ENCODE peak calls at places on chromosomes 13 and 19, in nine cellular contexts. J is body of pancreas, R is ovary, U is tibial nerve, Z is heart left ventricle, G is lower leg skin, N is IMR-90, B is sigmoid colon, M is breast epithelium. P is an unnamed sample.

GRCh38 chr19:8302734-8303133 is 5.4 kb downstream of the CD320 start:
- DNase-seq in Z (no peak), R (no peak), J (peak; percentile 0), M (no peak), N (no peak), U (peak; percentile 9), G (peak; percentile 10), B (no peak), P (no peak)

GRCh38 chr13:20182231-20182846 is 10.4 kb downstream of the GJB2 start:
- DNase-seq in U (no peak), B (no peak), R (no peak), N (peak; percentile 80), J (peak; percentile 63), Z (no peak), M (no peak), G (no peak), P (no peak)

GRCh38 chr13:73369095-73369494 is 310.3 kb downstream of the KLF5 start:
- DNase-seq in B (no peak), U (no peak), N (no peak), Z (no peak), R (no peak), J (no peak), G (no peak), M (no peak), P (no peak)

GRCh38 chr13:95226932-95227718 is 74.1 kb downstream of the ABCC4 start:
- DNase-seq in J (no peak), Z (no peak), M (no peak), U (no peak), G (no peak), N (no peak), B (no peak), R (no peak), P (no peak)

GRCh38 chr19:53813996-53814395 is 10.1 kb downstream of the NLRP12 start:
- DNase-seq in J (no peak), B (no peak), M (no peak), Z (no peak), U (no peak), G (no peak), N (peak; percentile 42), R (no peak), P (no peak)

GRCh38 chr13:48594080-48594815 is 59.5 kb upstream of the CYSLTR2 start:
- DNase-seq in M (no peak), N (no peak), Z (no peak), G (no peak), U (no peak), B (no peak), J (no peak), R (no peak), P (no peak)

GRCh38 chr19:7655581-7655980 is 13.3 kb upstream of the RETN start:
- DNase-seq in N (no peak), B (no peak), G (no peak), J (peak; percentile 35), M (no peak), U (no peak), R (no peak), Z (no peak), P (no peak)

GRCh38 chr19:45423589-45424190 is at the start of gene ERCC1:
- DNase-seq in B (peak; percentile 98), R (peak; percentile 96), M (peak; percentile 93), J (peak; percentile 99), N (peak; percentile 94), Z (peak; percentile 95), G (peak; percentile 72), U (peak; percentile 92), P (peak; percentile 93)

GRCh38 chr19:28456708-28457320 is 756.1 kb downstream of the UQCRFS1 start:
- DNase-seq in M (no peak), J (no peak), G (no peak), U (no peak), N (no peak), Z (no peak), B (no peak), R (no peak), P (no peak)

GRCh38 chr19:4343845-4344713 is 717 bp downstream of the MPND start:
- DNase-seq in R (peak; percentile 60), U (no peak), G (no peak), J (peak; percentile 37), B (peak; percentile 74), N (no peak), M (no peak), Z (no peak), P (no peak)

GRCh38 chr19:58474997-58475713 is 997 bp upstream of the ZNF446 start:
- DNase-seq in Z (no peak), N (no peak), J (no peak), B (no peak), U (no peak), M (no peak), R (no peak), G (no peak), P (no peak)

GRCh38 chr19:41705393-41706174 is 2.8 kb upstream of the CEACAM5 start:
- DNase-seq in R (no peak), N (no peak), U (no peak), J (peak; percentile 17), G (no peak), Z (peak; percentile 56), B (no peak), M (no peak), P (no peak)

GRCh38 chr19:2477141-2477710 is 1.3 kb downstream of the GADD45B start:
- DNase-seq in B (no peak), U (no peak), M (no peak), Z (peak; percentile 78), J (peak; percentile 48), N (peak; percentile 34), R (no peak), G (no peak), P (peak; percentile 39)

GRCh38 chr19:38374332-38375097 is at the start of gene PSMD8:
- DNase-seq in N (peak; percentile 97), Z (peak; percentile 99), M (peak; percentile 99), B (peak; percentile 100), G (peak; percentile 100), U (peak; percentile 98), J (peak; percentile 100), R (peak; percentile 97), P (peak; percentile 98)

GRCh38 chr19:38375748-38376147 is 1.4 kb downstream of the PSMD8 start:
- DNase-seq in N (peak; percentile 20), G (no peak), B (no peak), M (no peak), J (no peak), Z (no peak), R (no peak), U (no peak), P (no peak)

GRCh38 chr19:38375098-38375493 is 725 bp downstream of the PSMD8 start:
- DNase-seq in J (no peak), R (no peak), N (peak; percentile 11), U (no peak), M (no peak), Z (no peak), G (no peak), B (no peak), P (no peak)

GRCh38 chr19:38377052-38377451 is 2.7 kb downstream of the PSMD8 start:
- DNase-seq in U (no peak), Z (no peak), R (no peak), J (no peak), M (no peak), G (no peak), N (no peak), B (no peak), P (no peak)

GRCh38 chr19:38376576-38376975 is 2.2 kb downstream of the PSMD8 start:
- DNase-seq in U (no peak), B (no peak), J (no peak), N (no peak), M (no peak), G (no peak), R (no peak), Z (no peak), P (no peak)
- H3K4me3 ChIP-seq in U (no peak overlapping the region), B (no peak overlapping the region), J (no peak overlapping the region), N (no peak overlapping the region), M (no peak overlapping the region), G (no peak overlapping the region), R (no peak overlapping the region), Z (peak overlapping the region; percentile 70), P (no peak overlapping the region)

GRCh38 chr19:19493841-19494546 is 21.4 kb downstream of the TSSK6 start:
- DNase-seq in B (no peak), N (no peak), M (no peak), R (no peak), U (no peak), Z (no peak), G (no peak), J (no peak), P (no peak)
- TF ChIP-seq CTCF in B (no peak), N (no peak), M (no peak), R (no peak), U (peak; percentile 23), Z (no peak), G (no peak), J (no peak), P (no peak)

DNA sequence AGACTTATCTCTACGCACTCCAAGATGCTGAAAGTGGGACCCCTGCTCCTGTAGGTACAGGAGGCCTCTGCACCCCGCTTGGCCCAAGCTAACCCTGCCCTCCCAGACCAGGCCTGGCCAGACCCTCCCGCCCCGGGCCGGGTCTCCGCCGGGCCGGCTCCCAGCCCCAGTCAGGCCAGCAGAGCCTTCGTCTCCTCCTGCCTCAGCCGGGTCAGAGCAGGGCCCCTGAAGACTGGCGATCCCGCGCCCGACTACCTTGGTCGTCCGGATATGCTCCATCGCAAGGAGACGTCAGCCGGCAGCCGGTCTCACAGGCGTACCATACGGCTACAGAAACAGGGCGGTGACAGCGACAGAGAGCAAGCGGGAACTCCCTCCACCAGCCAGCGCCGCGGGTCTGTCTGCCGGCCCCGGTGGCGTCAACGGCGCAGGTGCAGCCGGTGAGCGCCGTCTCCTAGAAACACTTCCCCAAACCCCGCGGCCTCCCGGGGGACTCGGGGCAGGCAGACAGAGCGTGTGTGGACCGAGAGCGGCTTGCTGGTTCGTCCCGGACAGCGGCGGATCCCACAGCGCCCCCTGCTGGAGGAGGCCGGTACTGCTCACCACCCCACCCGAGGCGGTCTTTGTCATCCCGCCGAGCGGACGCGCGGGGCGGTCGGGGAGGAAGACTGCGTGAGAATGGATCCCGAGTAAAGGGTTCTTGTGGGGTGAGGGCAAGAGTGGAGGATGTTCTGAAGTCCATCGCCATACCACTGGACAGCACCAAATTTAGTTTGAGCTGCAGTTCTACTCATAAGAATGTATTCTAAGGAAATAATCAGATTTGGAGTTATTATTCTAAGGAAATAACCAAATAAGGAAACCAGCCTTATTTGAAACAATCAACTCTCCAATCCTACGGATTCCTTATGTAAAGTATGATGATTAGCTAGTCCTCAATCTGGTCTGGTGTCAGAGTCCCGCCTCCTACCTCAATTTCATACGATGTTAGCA is at the start of gene MTMR6:
- DNase-seq in N (peak; percentile 82), R (peak; percentile 91), B (peak; percentile 95), U (peak; percentile 78), J (peak; percentile 94), Z (peak; percentile 97), M (peak; percentile 78), G (peak; percentile 88), P (peak; percentile 93)
- TF ChIP-seq POLR2A in N (peak; percentile 83), R (peak; percentile 44), B (peak; percentile 55), U (peak; percentile 49), J (peak; percentile 76), Z (peak; percentile 48), M (no peak), G (no peak), P (no peak)

DNA sequence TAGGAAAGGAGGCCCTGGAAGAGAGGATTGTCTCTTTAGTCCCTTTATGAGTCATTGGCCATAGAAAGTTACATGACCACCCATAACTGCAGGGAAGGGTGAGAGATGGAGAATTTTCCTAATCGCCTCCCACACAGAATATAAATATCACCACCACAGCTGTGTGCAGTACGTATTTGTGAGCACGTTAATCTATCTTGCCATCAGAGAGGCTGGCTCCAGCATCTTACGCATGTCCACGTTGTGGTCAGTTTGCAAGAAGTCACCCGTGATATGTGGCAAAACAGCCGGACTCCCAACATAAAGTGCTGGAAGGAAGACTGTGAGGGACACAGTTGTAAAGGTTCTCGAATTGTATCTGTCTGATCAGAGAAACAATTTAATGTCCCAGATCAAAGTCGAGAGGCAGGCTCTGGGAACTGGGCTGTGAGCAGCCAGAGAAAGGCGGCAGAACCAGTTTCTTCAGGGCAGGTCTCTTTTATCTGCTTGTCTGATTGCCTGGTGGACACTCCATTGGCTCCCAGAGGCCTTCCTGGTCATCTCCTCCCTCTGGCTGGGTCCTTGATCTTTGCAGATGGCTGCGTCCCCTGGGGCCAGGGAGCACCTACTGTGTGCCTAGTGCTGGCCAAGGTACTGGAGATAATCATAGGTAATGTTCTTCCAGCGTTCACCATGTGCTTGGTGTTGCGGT is 74.9 kb downstream of the SIPA1L3 start:
- DNase-seq in Z (no peak), R (no peak), N (peak; percentile 94), J (peak; percentile 36), B (no peak), M (no peak), G (no peak), U (no peak), P (no peak)
- H3K4me3 ChIP-seq in Z (no peak overlapping the region), R (no peak overlapping the region), N (no peak overlapping the region), J (no peak overlapping the region), B (no peak overlapping the region), M (no peak overlapping the region), G (no peak overlapping the region), U (no peak overlapping the region), P (no peak overlapping the region)

P was measured in uterus.